ENCODE peak calls at places on chromosomes 4 and X, in four cellular contexts. W, S, L and X are unnamed samples.

GRCh38 chr4:184647391-184648101 is 1.7 kb downstream of the CASP3 start:
- DNase-seq in L (peak), W (peak), S (no peak), X (no peak)

GRCh38 chrX:13252726-13253125 is 67.1 kb downstream of the ATXN3L start:
- DNase-seq in L (no peak), S (no peak), W (no peak), X (no peak)

GRCh38 chrX:41334866-41335589 is 1.1 kb downstream of the DDX3X start:
- DNase-seq in L (peak), S (peak), W (no peak), X (peak)

GRCh38 chr4:74158561-74159396 is 861 bp downstream of the MTHFD2L start:
- DNase-seq in L (peak), W (peak), S (no peak), X (no peak)

GRCh38 chr4:165175879-165176278 is 31.5 kb upstream of the KLHL2 start:
- DNase-seq in L (no peak), W (peak), S (no peak), X (no peak)

GRCh38 chrX:38206542-38206941 is 14.1 kb downstream of the SRPX start:
- DNase-seq in L (peak), W (peak), S (no peak), X (no peak)

GRCh38 chrX:119155416-119156035 is 27.9 kb upstream of the KIAA1210 start:
- DNase-seq in S (no peak), W (no peak), L (peak), X (no peak)

GRCh38 chr4:27090406-27090805 is 229.8 kb downstream of the STIM2 start:
- DNase-seq in W (no peak), L (no peak), S (no peak), X (no peak)

GRCh38 chr4:79141530-79141929 is 184.3 kb downstream of the NAA11 start:
- DNase-seq in W (no peak), S (no peak), L (peak), X (no peak)

GRCh38 chr4:163392328-163392727 is 48.6 kb downstream of the NPY5R start:
- DNase-seq in L (no peak), S (no peak), W (no peak), X (no peak)

GRCh38 chr4:110830461-110830860 is 207.6 kb upstream of the PITX2 start:
- DNase-seq in W (no peak), L (no peak), S (no peak), X (no peak)

GRCh38 chr4:86096373-86096772 is 263.5 kb downstream of the MAPK10 start:
- DNase-seq in W (no peak), S (no peak), L (no peak), X (no peak)

GRCh38 chrX:122389005-122389404 is 795.1 kb upstream of the GRIA3 start:
- DNase-seq in L (no peak), W (no peak), S (no peak), X (no peak)

GRCh38 chrX:78105944-78106650 is 2.0 kb downstream of the PGK1 start:
- DNase-seq in S (no peak), L (no peak), W (no peak), X (no peak)

GRCh38 chr4:91758487-91758886 is 545.3 kb upstream of the GRID2 start:
- DNase-seq in W (no peak), L (peak), S (no peak), X (no peak)

GRCh38 chrX:103453655-103454054 is 65.6 kb downstream of the RAB40A start:
- DNase-seq in W (no peak), S (no peak), L (peak), X (no peak)

GRCh38 chr4:155025762-155026457 is 182.5 kb upstream of the NPY2R start:
- DNase-seq in L (peak), S (no peak), W (peak), X (peak)

GRCh38 chr4:101762544-101762943 is 28.0 kb upstream of the BANK1 start:
- DNase-seq in L (no peak), S (no peak), W (peak), X (no peak)